ENCODE peak calls at places on chromosomes 2 and 18, in four cellular contexts. Q is sigmoid colon, U is adrenal gland, O is spleen. Z is an unnamed sample.

GRCh38 chr2:15579641-15580040 is 12.0 kb upstream of the DDX1 start:
- DNase-seq in Q (no peak), O (no peak), U (no peak), Z (no peak)

GRCh38 chr2:123073371-123073770 is 951.7 kb upstream of the CNTNAP5 start:
- DNase-seq in Q (no peak), O (no peak), U (no peak), Z (no peak)

GRCh38 chr2:9738718-9739496 is 104.4 kb upstream of the TAF1B start:
- DNase-seq in O (no peak), U (peak), Q (no peak), Z (no peak)

GRCh38 chr2:235366847-235367246 is 127.0 kb upstream of the AGAP1 start:
- DNase-seq in U (no peak), Q (no peak), O (no peak), Z (no peak)

GRCh38 chr2:181037922-181038321 is 57.5 kb downstream of the UBE2E3 start:
- DNase-seq in U (no peak), O (no peak), Q (no peak), Z (no peak)

GRCh38 chr2:20443276-20443920 is 3.5 kb upstream of the RHOB start:
- DNase-seq in Q (peak), O (peak), U (no peak), Z (no peak)

GRCh38 chr2:199680482-199680881 is 170.5 kb downstream of the FTCDNL1 start:
- DNase-seq in U (no peak), Q (no peak), O (no peak), Z (no peak)

GRCh38 chr2:182068811-182069210 is 83.2 kb downstream of the PPP1R1C start:
- DNase-seq in U (no peak), Q (no peak), O (no peak), Z (no peak)

GRCh38 chr2:20577495-20578235 is 73.2 kb downstream of the HS1BP3 start:
- DNase-seq in U (peak), O (peak), Q (no peak), Z (peak)

GRCh38 chr18:36075862-36076587 is 8.7 kb upstream of the RPRD1A start:
- DNase-seq in U (no peak), Q (no peak), O (no peak), Z (no peak)

GRCh38 chr2:209901187-209901586 is 101.3 kb upstream of the RPE start:
- DNase-seq in O (no peak), U (no peak), Q (no peak), Z (no peak)

GRCh38 chr2:229339613-229340012 is 68.5 kb upstream of the PID1 start:
- DNase-seq in Q (no peak), O (no peak), U (no peak), Z (no peak)

GRCh38 chr2:139427164-139427563 is 647.0 kb upstream of the NXPH2 start:
- DNase-seq in Q (no peak), U (no peak), O (no peak), Z (no peak)

GRCh38 chr2:35428548-35428947 is 927.0 kb upstream of the CRIM1 start:
- DNase-seq in U (peak), O (no peak), Q (no peak), Z (peak)

GRCh38 chr2:207252979-207253640 is 87.4 kb upstream of the KLF7 start:
- DNase-seq in Q (no peak), U (peak), O (no peak), Z (no peak)

GRCh38 chr2:224997802-224998201 is 44.5 kb downstream of the DOCK10 start:
- DNase-seq in O (no peak), U (no peak), Q (no peak), Z (no peak)

GRCh38 chr18:44453505-44453904 is 227.2 kb upstream of the SETBP1 start:
- DNase-seq in Q (no peak), O (no peak), U (no peak), Z (no peak)

GRCh38 chr2:193806088-193806774 is 1611.5 kb upstream of the TMEFF2 start:
- DNase-seq in Q (no peak), U (peak), O (no peak), Z (no peak)

GRCh38 chr2:161233858-161234431 is 73.7 kb downstream of the TANK start:
- DNase-seq in Q (no peak), U (no peak), O (no peak), Z (no peak)

GRCh38 chr2:38010995-38011394 is 65.0 kb downstream of the CYP1B1 start:
- DNase-seq in Q (no peak), O (no peak), U (no peak), Z (no peak)

GRCh38 chr18:79677840-79678239 is 1.8 kb upstream of the CTDP1 start:
- DNase-seq in Q (no peak), U (no peak), O (peak), Z (no peak)

GRCh38 chr18:79680891-79681339 is 1.3 kb downstream of the CTDP1 start:
- DNase-seq in Q (no peak), U (no peak), O (peak), Z (no peak)

GRCh38 chr18:79678665-79679551 is 695 bp upstream of the CTDP1 start:
- DNase-seq in U (peak), Q (peak), O (peak), Z (peak)

GRCh38 chr18:79680100-79680879 is 687 bp downstream of the CTDP1 start:
- DNase-seq in O (peak), Q (no peak), U (peak), Z (peak)

GRCh38 chr18:79679552-79680099 is at the start of gene CTDP1:
- DNase-seq in O (peak), U (peak), Q (peak), Z (peak)
- TF ChIP-seq POLR2A in O (no peak), U (peak), Q (peak), Z (no peak)

GRCh38 chr2:49270091-49270490 is 115.8 kb upstream of the FSHR start:
- DNase-seq in Q (no peak), O (no peak), U (no peak), Z (no peak)

GRCh38 chr2:49265471-49265870 is 111.2 kb upstream of the FSHR start:
- DNase-seq in U (no peak), O (no peak), Q (no peak), Z (no peak)

GRCh38 chr2:49271060-49271665 is 116.8 kb upstream of the FSHR start:
- DNase-seq in Q (no peak), U (no peak), O (no peak), Z (no peak)
- TF ChIP-seq POLR2A in Q (no peak), U (no peak), O (no peak), Z (no peak)

GRCh38 chr2:42827647-42828486 is 35.5 kb upstream of the HAAO start:
- DNase-seq in Q (peak), U (peak), O (peak), Z (peak)
- TF ChIP-seq POLR2A in Q (no peak), U (no peak), O (no peak), Z (no peak)

GRCh38 chr2:241508240-241508509 is 209 bp downstream of the STK25 start:
- DNase-seq in Q (no peak), O (no peak), U (no peak), Z (no peak)

GRCh38 chr2:241506793-241507429 is 1.5 kb downstream of the STK25 start:
- DNase-seq in Q (no peak), U (no peak), O (peak), Z (no peak)

GRCh38 chr2:241509408-241509784 is 1.0 kb upstream of the STK25 start:
- DNase-seq in Q (no peak), U (no peak), O (no peak), Z (no peak)

GRCh38 chr2:241507430-241508239 is 749 bp downstream of the STK25 start:
- DNase-seq in U (peak), Q (no peak), O (peak), Z (peak)

GRCh38 chr2:241508510-241509407 is at the start of gene STK25:
- DNase-seq in U (peak), Q (peak), O (peak), Z (peak)
- TF ChIP-seq POLR2A in U (peak), Q (no peak), O (peak), Z (peak)

DNA sequence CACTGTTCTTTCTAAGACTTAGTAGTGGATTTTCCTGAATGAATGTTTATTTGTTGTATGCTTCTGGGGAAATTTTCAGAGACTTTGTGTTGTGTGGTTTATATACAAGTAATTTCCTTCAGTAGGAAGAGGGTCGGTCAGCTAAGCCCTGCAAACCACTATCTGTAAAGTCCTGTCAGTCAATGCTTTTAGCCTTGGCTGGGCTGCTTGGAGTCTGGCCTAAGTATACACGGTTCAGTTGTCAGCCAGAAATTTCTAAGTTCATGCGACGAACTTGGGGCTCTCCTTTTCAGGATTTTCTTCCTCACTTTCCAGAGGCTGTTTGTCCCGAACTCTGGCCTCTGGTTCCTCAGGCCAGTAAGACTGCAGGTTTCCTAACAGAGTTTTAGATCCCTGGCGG is 21.3 kb downstream of the C2orf49 start:
- DNase-seq in O (no peak), U (no peak), Q (no peak), Z (no peak)
- TF ChIP-seq POLR2A in O (no peak), U (no peak), Q (no peak), Z (no peak)

GRCh38 chr18:58315739-58316215 is 271.8 kb downstream of the NEDD4L start:
- DNase-seq in O (no peak), U (peak), Q (no peak), Z (peak)

GRCh38 chr18:58315041-58315440 is 271.0 kb downstream of the NEDD4L start:
- DNase-seq in Q (no peak), O (no peak), U (peak), Z (no peak)

GRCh38 chr18:58313491-58314032 is 269.5 kb downstream of the NEDD4L start:
- DNase-seq in U (peak), Q (no peak), O (no peak), Z (no peak)

GRCh38 chr18:58316400-58316942 is 272.4 kb downstream of the NEDD4L start:
- DNase-seq in O (no peak), Q (no peak), U (no peak), Z (no peak)

GRCh38 chr18:58314284-58314683 is 270.3 kb downstream of the NEDD4L start:
- DNase-seq in U (peak), Q (peak), O (no peak), Z (no peak)
- TF ChIP-seq POLR2A in U (peak), Q (no peak), O (no peak), Z (no peak)

GRCh38 chr2:101777337-101777736 is 79.8 kb downstream of the MAP4K4 start:
- DNase-seq in U (no peak), O (no peak), Q (no peak), Z (no peak)

GRCh38 chr2:101775092-101775491 is 77.6 kb downstream of the MAP4K4 start:
- DNase-seq in O (no peak), U (no peak), Q (no peak), Z (no peak)

GRCh38 chr2:101775636-101776035 is 78.1 kb downstream of the MAP4K4 start:
- DNase-seq in Q (no peak), U (no peak), O (no peak), Z (no peak)

GRCh38 chr2:101778102-101778501 is 80.6 kb downstream of the MAP4K4 start:
- DNase-seq in O (no peak), U (no peak), Q (no peak), Z (no peak)

DNA sequence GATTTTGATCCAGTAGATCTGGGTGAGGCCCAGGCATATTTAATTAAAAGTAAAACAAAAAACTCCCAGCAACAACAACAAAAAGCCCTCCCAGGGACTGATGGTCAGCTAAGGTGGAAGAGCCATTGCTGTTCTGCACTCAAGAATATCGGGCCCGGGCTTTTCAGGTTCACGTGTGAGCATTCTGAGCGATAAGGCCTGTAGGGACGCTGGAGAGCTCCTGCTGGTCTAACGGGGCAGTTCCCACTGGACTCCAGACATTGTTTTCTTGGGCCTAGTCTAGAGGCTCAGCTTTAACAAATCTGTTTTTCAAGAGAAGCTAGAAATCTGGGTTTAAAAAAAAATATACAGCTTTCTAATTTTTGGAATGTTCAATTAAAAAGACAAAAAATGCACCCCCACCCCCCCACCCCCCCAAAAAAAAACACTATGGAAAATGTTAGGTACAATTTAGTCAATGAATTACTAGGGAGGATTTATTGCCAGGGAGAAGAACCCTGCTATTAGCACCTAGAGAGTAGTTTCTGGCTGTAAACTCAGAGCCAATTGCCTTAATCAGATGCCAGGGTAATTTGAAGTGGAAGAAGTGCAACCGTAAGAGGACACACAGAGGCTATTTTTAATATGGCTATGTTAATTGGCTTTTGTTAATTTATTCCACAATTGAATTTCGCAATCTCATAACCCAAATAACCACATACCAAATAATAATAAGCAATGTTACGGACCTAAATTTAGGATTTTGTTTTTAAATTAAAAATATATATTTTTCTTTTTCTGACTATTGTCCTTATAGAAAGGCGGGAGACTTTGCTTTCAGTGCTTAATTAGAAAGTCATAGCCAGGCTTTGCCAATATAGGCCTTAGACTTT is 78.9 kb downstream of the MAP4K4 start:
- DNase-seq in Q (no peak), O (no peak), U (no peak), Z (no peak)
- TF ChIP-seq POLR2A in Q (no peak), O (no peak), U (no peak), Z (no peak)

DNA sequence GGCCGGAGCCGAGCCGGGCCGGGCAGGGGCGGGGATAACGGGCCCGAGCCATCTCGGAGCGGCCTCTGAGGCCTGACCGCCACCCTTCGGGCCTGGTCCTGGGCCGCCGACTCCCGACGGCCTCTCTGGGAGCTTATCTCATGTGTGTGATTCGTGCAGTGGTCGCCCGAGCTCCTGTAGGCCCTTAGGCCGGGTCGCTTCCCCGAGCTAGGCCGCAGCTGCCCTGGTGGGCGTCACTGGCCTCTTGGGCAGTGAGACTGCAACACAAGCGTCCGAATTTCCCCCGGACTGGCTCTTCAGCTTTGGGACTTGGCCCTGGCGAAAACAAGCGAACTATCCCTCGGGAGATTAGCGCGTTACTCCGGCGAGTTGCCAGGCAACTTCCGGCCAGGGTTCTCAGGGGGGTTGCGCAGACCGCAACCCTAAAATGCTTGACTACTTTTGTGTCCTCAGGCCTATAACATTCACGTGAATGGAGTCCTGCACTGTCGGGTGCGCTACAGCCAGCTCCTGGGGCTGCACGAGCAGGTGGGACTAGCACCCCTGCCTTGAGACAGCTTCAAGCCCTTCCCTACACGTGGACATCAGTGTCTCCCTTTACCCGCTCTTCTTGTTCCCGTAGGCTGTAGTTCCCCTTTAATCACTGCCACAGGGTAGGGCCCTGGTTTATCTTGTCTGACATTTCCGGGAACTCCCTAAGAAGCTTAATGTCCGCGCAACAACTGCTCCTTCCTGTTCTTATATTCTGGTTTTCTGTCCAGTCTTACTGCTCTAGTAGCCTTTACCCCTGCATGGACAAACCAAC is 602 bp downstream of the SNX17 start:
- DNase-seq in U (peak), O (no peak), Q (peak), Z (no peak)
- TF ChIP-seq POLR2A in U (no peak), O (no peak), Q (no peak), Z (peak)

DNA sequence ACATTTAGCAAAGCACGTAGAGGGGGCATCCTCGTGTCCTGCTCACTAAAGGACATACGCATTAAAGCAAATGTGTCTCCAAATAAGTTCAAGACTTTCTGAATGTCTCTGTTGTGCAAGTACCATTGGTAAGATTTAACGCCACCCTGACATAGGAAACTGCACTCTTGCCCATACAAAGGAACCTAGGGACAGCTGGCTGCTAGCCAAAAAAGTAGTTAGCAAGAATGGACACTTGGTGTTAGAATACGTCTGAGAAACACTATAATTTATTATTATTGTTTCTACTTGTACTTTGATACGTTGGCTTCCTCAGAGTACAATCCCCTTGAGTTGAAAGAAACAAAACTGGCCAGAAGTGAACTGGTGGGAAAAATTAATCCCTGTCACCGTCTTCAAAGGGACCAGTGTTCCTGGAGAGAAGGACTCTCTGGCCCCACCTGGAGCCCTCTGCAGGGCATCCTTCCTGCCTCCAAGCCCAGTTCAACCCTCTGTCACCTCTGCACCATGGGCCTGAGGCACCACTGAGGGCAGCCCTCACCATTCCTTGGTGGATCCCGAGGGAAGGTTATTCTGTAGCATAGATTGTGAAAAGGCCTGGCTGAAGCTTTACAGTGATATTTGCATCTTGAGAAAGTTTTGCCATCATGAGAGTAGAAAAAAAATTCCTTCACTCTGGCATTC is 51.4 kb upstream of the APCDD1 start:
- DNase-seq in U (no peak), O (no peak), Q (no peak), Z (no peak)
- TF ChIP-seq POLR2A in U (no peak), O (no peak), Q (no peak), Z (no peak)

GRCh38 chr18:13613591-13614317 is 112.6 kb downstream of the FAM210A start:
- DNase-seq in O (peak), U (no peak), Q (peak), Z (no peak)
- TF ChIP-seq POLR2A in O (no peak), U (no peak), Q (no peak), Z (no peak)

Z was measured in H54.